ENCODE peak calls at places on chromosome 1, in nine cellular contexts. M is effector memory CD4-positive, alpha-beta T cell; S is left ventricle myocardium inferior; Y is A549; V is PC-9; X is left lung; J is tibial artery; L is upper lobe of left lung; R is adrenal gland. Z is an unnamed sample. For H3K4me1, the result is how much of the 10 kb centered on the place peaks cover.

GRCh38 chr1:23168079-23168461 is 586 bp downstream of the LUZP1 start:
- DNase-seq in J (peak), Y (no peak), X (peak), R (peak), V (no peak), L (peak), S (peak), M (peak), Z (peak)

GRCh38 chr1:235022341-235023196 is 106.1 kb downstream of the TOMM20 start:
- DNase-seq in J (peak), V (no peak), L (no peak), X (no peak), R (peak), M (no peak), Y (no peak), S (no peak), Z (no peak)

GRCh38 chr1:111542187-111542586 is 38.8 kb upstream of the ADORA3 start:
- DNase-seq in V (peak), M (no peak), X (no peak), L (no peak), S (no peak), J (no peak), R (no peak), Y (no peak), Z (no peak)

GRCh38 chr1:46558141-46558963 is 6.9 kb upstream of the KNCN start:
- DNase-seq in S (no peak), Y (no peak), M (no peak), J (no peak), X (no peak), R (peak), V (no peak), L (peak), Z (no peak)

GRCh38 chr1:75097686-75098085 is 36.5 kb upstream of the LHX8 start:
- DNase-seq in L (no peak), S (no peak), Y (peak), M (no peak), X (no peak), R (peak), V (no peak), J (no peak), Z (no peak)

GRCh38 chr1:33292726-33293340 is 28.1 kb downstream of the A3GALT2 start:
- DNase-seq in V (no peak), L (no peak), R (peak), M (no peak), X (no peak), Y (no peak), J (peak), S (no peak), Z (no peak)

GRCh38 chr1:9539165-9539828 is at the start of gene SLC25A33:
- DNase-seq in S (peak), X (peak), V (peak), R (peak), L (peak), J (peak), Y (peak), M (peak), Z (peak)

GRCh38 chr1:100302756-100303155 is 36.7 kb downstream of the RTCA start:
- DNase-seq in L (no peak), Y (no peak), S (no peak), R (no peak), X (no peak), V (no peak), J (no peak), M (no peak), Z (no peak)

GRCh38 chr1:239560921-239561320 is 174.6 kb downstream of the CHRM3 start:
- DNase-seq in M (no peak), V (no peak), S (no peak), L (no peak), Y (no peak), X (no peak), R (no peak), J (no peak), Z (no peak)

GRCh38 chr1:162074548-162074947 is 5.1 kb downstream of the NOS1AP start:
- DNase-seq in S (no peak), R (no peak), J (no peak), V (no peak), L (no peak), Y (no peak), X (no peak), M (no peak), Z (no peak)

GRCh38 chr1:93178418-93178817 is 1.8 kb downstream of the TMED5 start:
- DNase-seq in S (no peak), R (no peak), V (no peak), J (no peak), X (no peak), M (no peak), L (no peak), Y (no peak), Z (no peak)

GRCh38 chr1:40802078-40803075 is 18.8 kb downstream of the KCNQ4 start:
- DNase-seq in Y (peak), X (peak), R (peak), L (peak), J (peak), S (peak), V (peak), M (peak), Z (peak)

GRCh38 chr1:23953020-23953419 is 6.6 kb upstream of the PNRC2 start:
- DNase-seq in Y (no peak), M (no peak), L (no peak), R (no peak), S (no peak), V (no peak), X (no peak), J (no peak), Z (no peak)

GRCh38 chr1:198794498-198794897 is 155.7 kb downstream of the PTPRC start:
- DNase-seq in Y (no peak), S (no peak), V (no peak), J (no peak), R (no peak), L (no peak), M (no peak), X (no peak), Z (no peak)

GRCh38 chr1:54833146-54833545 is 32.0 kb upstream of the TTC22 start:
- DNase-seq in R (no peak), S (no peak), L (no peak), V (no peak), M (no peak), Y (no peak), J (peak), X (no peak), Z (no peak)

GRCh38 chr1:11925938-11926292 is 312 bp downstream of the KIAA2013 start:
- DNase-seq in M (no peak), S (no peak), Y (no peak), V (peak), R (no peak), X (peak), J (no peak), L (peak), Z (no peak)

GRCh38 chr1:118275716-118276115 is 90.7 kb upstream of the SPAG17 start:
- DNase-seq in L (no peak), M (no peak), X (no peak), S (no peak), Y (no peak), V (no peak), J (no peak), R (no peak), Z (no peak)

GRCh38 chr1:27522860-27523665 is 33.1 kb upstream of the WASF2 start:
- DNase-seq in J (peak), S (peak), M (peak), L (no peak), Y (peak), X (no peak), V (no peak), R (no peak), Z (peak)

GRCh38 chr1:167426716-167427115 is 91.6 kb downstream of the CD247 start:
- DNase-seq in Y (no peak), J (no peak), R (no peak), S (no peak), M (no peak), L (no peak), X (no peak), V (no peak), Z (no peak)

GRCh38 chr1:206744683-206745082 is 25.9 kb upstream of the IL19 start:
- DNase-seq in M (no peak), Y (no peak), X (no peak), J (no peak), L (no peak), S (no peak), V (no peak), R (no peak), Z (no peak)

GRCh38 chr1:240399381-240399780 is 212.6 kb downstream of the GREM2 start:
- DNase-seq in J (no peak), Y (peak), V (no peak), M (no peak), R (peak), L (no peak), X (no peak), S (no peak), Z (no peak)

GRCh38 chr1:201702936-201703335 is 126.0 kb upstream of the IPO9 start:
- DNase-seq in S (no peak), M (no peak), Y (peak), R (no peak), L (no peak), V (no peak), X (no peak), J (no peak), Z (no peak)

GRCh38 chr1:46133946-46134345 is 1.5 kb upstream of the PIK3R3 start:
- DNase-seq in J (no peak), S (no peak), R (no peak), M (no peak), Y (no peak), L (no peak), X (no peak), V (no peak), Z (no peak)

GRCh38 chr1:27356628-27357280 is 10.0 kb downstream of the MAP3K6 start:
- DNase-seq in J (no peak), L (peak), X (peak), R (no peak), S (no peak), Y (no peak), M (peak), V (no peak), Z (peak)

GRCh38 chr1:81682490-81682889 is 118.2 kb upstream of the ADGRL2 start:
- DNase-seq in S (no peak), R (no peak), X (no peak), Y (no peak), V (peak), L (no peak), J (no peak), M (no peak), Z (no peak)

GRCh38 chr1:1091344-1092148 is 17.4 kb upstream of the RNF223 start:
- DNase-seq in L (peak), M (no peak), R (peak), S (peak), V (no peak), J (peak), X (no peak), Y (no peak), Z (no peak)

GRCh38 chr1:218351617-218352438 is 6.7 kb downstream of the TGFB2 start:
- DNase-seq in X (no peak), S (no peak), R (peak), Y (peak), J (peak), V (no peak), M (no peak), L (peak), Z (no peak)

GRCh38 chr1:66533804-66534745 is at the start of gene SGIP1:
- DNase-seq in M (no peak), L (peak), S (peak), J (peak), R (peak), X (no peak), V (no peak), Y (no peak), Z (peak)

GRCh38 chr1:1732381-1732780 is 8.2 kb upstream of the CDK11A start:
- DNase-seq in J (no peak), R (no peak), X (peak), V (no peak), M (no peak), Y (no peak), L (no peak), S (no peak), Z (no peak)

GRCh38 chr1:232486454-232487202 is 143.3 kb downstream of the SIPA1L2 start:
- DNase-seq in L (no peak), J (no peak), Y (no peak), X (no peak), M (no peak), S (no peak), R (no peak), V (no peak), Z (no peak)

GRCh38 chr1:62809788-62810187 is 25.9 kb downstream of the ATG4C start:
- DNase-seq in V (no peak), X (no peak), J (no peak), M (no peak), L (no peak), R (no peak), Y (no peak), S (no peak), Z (no peak)

GRCh38 chr1:166839600-166840308 is 479 bp downstream of the POGK start:
- DNase-seq in S (peak), M (peak), R (peak), J (peak), L (peak), X (peak), V (peak), Y (peak), Z (peak)

GRCh38 chr1:203176273-203176672 is 647 bp upstream of the MYBPH start:
- DNase-seq in R (no peak), L (no peak), S (no peak), J (no peak), V (no peak), M (no peak), X (no peak), Y (no peak), Z (no peak)

GRCh38 chr1:203175237-203176181 is at the start of gene MYBPH:
- DNase-seq in V (no peak), R (peak), L (no peak), M (no peak), S (peak), X (no peak), J (no peak), Y (no peak), Z (no peak)

GRCh38 chr1:203177471-203178039 is 1.9 kb upstream of the MYBPH start:
- DNase-seq in V (no peak), S (no peak), R (peak), X (no peak), Y (peak), M (no peak), L (no peak), J (peak), Z (no peak)

GRCh38 chr1:203178083-203178482 is 2.5 kb upstream of the MYBPH start:
- DNase-seq in M (no peak), R (no peak), J (peak), X (no peak), V (no peak), Y (peak), S (no peak), L (no peak), Z (no peak)

GRCh38 chr1:203176744-203177460 is 1.3 kb upstream of the MYBPH start:
- DNase-seq in X (no peak), S (no peak), R (no peak), J (no peak), L (no peak), Y (no peak), M (no peak), V (no peak), Z (no peak)
- H3K4me1 ChIP-seq in X (under half), S (under half), R (under half), J (under half), L (under half), Y (under half), M (under half), V (under half), Z (under half)

GRCh38 chr1:25756210-25756609 is 43.8 kb upstream of the SELENON start:
- DNase-seq in R (no peak), X (peak), M (no peak), S (no peak), V (no peak), J (no peak), L (no peak), Y (no peak), Z (no peak)
- H3K27ac ChIP-seq in R (no peak), X (no peak), M (no peak), S (no peak), V (no peak), J (no peak), L (no peak), Y (no peak), Z (no peak)

GRCh38 chr1:31421404-31422040 is 8.5 kb downstream of the SERINC2 start:
- DNase-seq in M (no peak), J (no peak), Y (peak), S (no peak), X (no peak), R (no peak), V (no peak), L (no peak), Z (no peak)
- H3K4me3 ChIP-seq in M (no peak), J (no peak), Y (no peak), S (no peak), X (no peak), R (no peak), V (no peak), L (no peak), Z (no peak)

GRCh38 chr1:47898156-47898825 is 98.9 kb downstream of the TRABD2B start:
- DNase-seq in X (no peak), L (no peak), R (no peak), M (no peak), V (no peak), Y (no peak), S (no peak), J (no peak), Z (no peak)
- H3K4me1 ChIP-seq in X (under half), L (under half), R (under half), M (under half), V (under half), Y (under half), S (under half), J (under half), Z (under half)

GRCh38 chr1:244199883-244200282 is 148.8 kb downstream of the ZBTB18 start:
- DNase-seq in L (no peak), M (no peak), J (no peak), V (no peak), X (no peak), R (no peak), S (no peak), Y (no peak), Z (no peak)
- H3K27ac ChIP-seq in L (no peak), M (no peak), J (no peak), V (no peak), X (no peak), R (no peak), S (no peak), Y (no peak), Z (no peak)

DNA sequence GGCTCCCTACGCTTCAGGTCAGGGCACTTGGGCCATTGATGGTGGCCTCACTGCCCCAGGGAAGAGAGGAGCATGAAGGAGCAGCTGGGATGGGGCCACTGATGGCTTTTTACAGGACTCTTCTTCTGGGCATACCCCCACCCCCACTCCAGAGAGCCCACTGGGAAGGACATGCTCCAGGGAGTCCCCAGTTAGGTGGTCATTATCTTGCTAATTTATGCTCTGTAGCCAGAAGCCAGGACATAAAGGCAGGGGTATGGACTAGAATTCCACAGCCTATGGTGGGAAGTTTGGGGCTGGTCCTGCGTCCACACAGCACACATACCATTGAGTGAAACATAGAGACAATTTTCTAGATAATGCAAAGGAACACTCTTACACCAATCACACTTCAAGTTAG is 8.8 kb upstream of the GRIK3 start:
- DNase-seq in Y (no peak), J (no peak), R (no peak), V (no peak), M (no peak), S (no peak), X (no peak), L (no peak), Z (no peak)
- H3K4me3 ChIP-seq in Y (no peak), J (no peak), R (no peak), V (no peak), M (no peak), S (no peak), X (no peak), L (no peak), Z (no peak)

GRCh38 chr1:7586031-7586941 is 184.8 kb upstream of the VAMP3 start:
- DNase-seq in L (no peak), J (peak), Y (no peak), V (no peak), S (no peak), X (peak), M (no peak), R (peak), Z (no peak)

GRCh38 chr1:7589080-7589735 is 181.9 kb upstream of the VAMP3 start:
- DNase-seq in S (no peak), L (no peak), J (no peak), X (peak), M (no peak), Y (no peak), V (no peak), R (no peak), Z (no peak)

GRCh38 chr1:7588457-7588827 is 182.7 kb upstream of the VAMP3 start:
- DNase-seq in L (no peak), V (no peak), M (no peak), R (no peak), S (no peak), X (peak), J (peak), Y (no peak), Z (no peak)

GRCh38 chr1:7587108-7587507 is 184.0 kb upstream of the VAMP3 start:
- DNase-seq in Y (no peak), V (no peak), X (peak), R (no peak), S (no peak), J (peak), M (no peak), L (no peak), Z (no peak)

DNA sequence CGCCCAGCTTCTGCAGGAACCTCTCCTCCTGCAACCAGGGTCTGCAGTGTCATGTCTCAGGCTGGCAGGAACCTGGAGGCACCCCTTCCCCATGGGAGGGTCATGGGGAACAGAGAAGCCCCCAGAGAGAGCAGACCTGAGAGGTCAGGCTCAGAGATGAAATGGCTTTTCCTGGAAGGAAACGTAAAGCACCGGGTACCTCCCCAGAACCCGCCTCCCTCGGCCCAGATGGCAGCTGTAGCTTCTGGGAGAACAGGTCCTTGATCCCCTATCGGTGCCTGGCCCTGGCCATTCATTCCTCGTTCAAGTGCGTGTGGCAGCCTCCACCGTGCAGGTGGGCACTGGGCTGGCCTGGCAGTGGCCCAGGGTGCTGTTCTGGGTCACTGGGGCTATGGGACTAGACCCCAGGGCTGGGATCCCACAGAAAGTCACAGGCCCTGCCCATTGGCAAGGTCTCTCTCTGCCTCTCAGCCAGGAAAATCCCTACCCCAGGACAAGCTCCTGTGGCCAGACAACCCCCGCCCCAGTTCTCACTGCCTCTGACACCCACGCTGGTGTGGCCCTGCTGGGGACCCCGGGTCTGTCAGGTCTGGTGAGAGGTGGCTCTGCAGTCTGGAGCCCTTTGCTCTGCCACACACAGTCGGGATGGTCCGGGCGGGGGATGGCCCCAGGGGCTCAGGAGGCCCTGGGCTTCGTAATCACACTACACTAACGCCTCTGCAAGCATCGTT is 183.2 kb upstream of the VAMP3 start:
- DNase-seq in X (peak), J (peak), L (no peak), M (no peak), Y (no peak), R (no peak), V (no peak), S (no peak), Z (no peak)
- H3K4me1 ChIP-seq in X (under half), J (under half), L (under half), M (under half), Y (under half), R (under half), V (under half), S (under half), Z (under half)

GRCh38 chr1:196403803-196404690 is 204.2 kb downstream of the KCNT2 start:
- DNase-seq in V (no peak), M (no peak), L (no peak), S (no peak), Y (no peak), J (no peak), R (no peak), X (no peak), Z (no peak)
- H3K27ac ChIP-seq in V (no peak), M (no peak), L (peak), S (no peak), Y (no peak), J (peak), R (no peak), X (peak), Z (no peak)

Z was measured in CD4-positive, alpha-beta memory T cell.